ENCODE peak calls at places on chromosomes 7 and 10, in eight cellular contexts. K is colonic mucosa; D is aorta; X is psoas muscle; N is CD8-positive, alpha-beta memory T cell; I is CD8-positive, alpha-beta T cell; C is heart right ventricle; H is right atrium auricular region. S is an unnamed sample. For H3K4me1, the result is how much of the 10 kb centered on the place peaks cover.

GRCh38 chr10:24849051-24849450 is 103.4 kb downstream of the PRTFDC1 start:
- DNase-seq in K (no peak), D (no peak), X (no peak), N (no peak), I (no peak), C (no peak), H (no peak), S (no peak)

GRCh38 chr10:13349776-13350274 is 1.7 kb upstream of the SEPHS1 start:
- DNase-seq in K (peak), D (peak), X (peak), N (no peak), I (peak), C (peak), H (no peak), S (no peak)

GRCh38 chr7:73963252-73963822 is 64.6 kb upstream of the ELN start:
- DNase-seq in K (no peak), D (no peak), X (no peak), N (no peak), I (no peak), C (no peak), H (no peak), S (no peak)

GRCh38 chr10:86747796-86748581 is 8.4 kb upstream of the BMPR1A start:
- DNase-seq in K (no peak), D (no peak), X (no peak), N (no peak), I (no peak), C (no peak), H (no peak), S (no peak)

GRCh38 chr7:148622887-148623585 is 32.5 kb downstream of the C7orf33 start:
- DNase-seq in K (no peak), D (no peak), X (no peak), N (no peak), I (no peak), C (no peak), H (no peak), S (no peak)

GRCh38 chr7:135659159-135659837 is 3.0 kb upstream of the STMP1 start:
- DNase-seq in K (no peak), D (no peak), X (no peak), N (no peak), I (no peak), C (no peak), H (no peak), S (no peak)

GRCh38 chr10:100999742-101000601 is at the start of gene LZTS2:
- DNase-seq in K (no peak), D (peak), X (peak), N (no peak), I (no peak), C (peak), H (no peak), S (no peak)

GRCh38 chr7:156578978-156579430 is 61.6 kb upstream of the RNF32 start:
- DNase-seq in K (no peak), D (no peak), X (no peak), N (no peak), I (no peak), C (no peak), H (no peak), S (no peak)

GRCh38 chr7:117951711-117952280 is 78.6 kb upstream of the CTTNBP2 start:
- DNase-seq in K (no peak), D (no peak), X (no peak), N (no peak), I (no peak), C (no peak), H (no peak), S (no peak)

GRCh38 chr7:137927386-137927785 is 74.5 kb downstream of the CREB3L2 start:
- DNase-seq in K (no peak), D (no peak), X (no peak), N (no peak), I (no peak), C (no peak), H (no peak), S (no peak)

GRCh38 chr10:499991-500390 is 189.5 kb downstream of the DIP2C start:
- DNase-seq in K (no peak), D (no peak), X (no peak), N (no peak), I (no peak), C (no peak), H (no peak), S (peak)

GRCh38 chr10:89213191-89213808 is 6.2 kb upstream of the CH25H start:
- DNase-seq in K (no peak), D (no peak), X (no peak), N (no peak), I (no peak), C (no peak), H (no peak), S (no peak)

GRCh38 chr7:87784424-87784823 is 91.7 kb downstream of the SLC25A40 start:
- DNase-seq in K (no peak), D (no peak), X (no peak), N (no peak), I (no peak), C (no peak), H (no peak), S (no peak)

GRCh38 chr7:75776295-75776971 is 4.4 kb upstream of the CCL26 start:
- DNase-seq in K (no peak), D (no peak), X (no peak), N (peak), I (peak), C (no peak), H (no peak), S (no peak)

GRCh38 chr10:112373912-112374338 is at the start of gene ACSL5:
- DNase-seq in K (peak), D (no peak), X (no peak), N (no peak), I (no peak), C (no peak), H (no peak), S (no peak)

GRCh38 chr10:13684252-13684791 is 97.6 kb downstream of the PRPF18 start:
- DNase-seq in K (peak), D (peak), X (peak), N (no peak), I (no peak), C (peak), H (peak), S (no peak)

GRCh38 chr10:90856964-90857634 is 740 bp downstream of the HTR7 start:
- DNase-seq in K (no peak), D (peak), X (no peak), N (peak), I (peak), C (peak), H (no peak), S (no peak)

GRCh38 chr10:14889318-14889717 is 10.7 kb downstream of the SUV39H2 start:
- DNase-seq in K (no peak), D (no peak), X (no peak), N (no peak), I (no peak), C (no peak), H (no peak), S (no peak)

GRCh38 chr7:33964417-33965115 is 59.2 kb downstream of the BMPER start:
- DNase-seq in K (no peak), D (no peak), X (no peak), N (no peak), I (no peak), C (no peak), H (no peak), S (no peak)

GRCh38 chr10:43734716-43735115 is 86.0 kb upstream of the ZNF32 start:
- DNase-seq in K (no peak), D (no peak), X (no peak), N (no peak), I (no peak), C (no peak), H (no peak), S (no peak)

GRCh38 chr7:114830952-114831351 is 90.9 kb upstream of the MDFIC start:
- DNase-seq in K (no peak), D (no peak), X (no peak), N (no peak), I (no peak), C (no peak), H (no peak), S (no peak)

GRCh38 chr7:99165816-99166215 is 21.9 kb upstream of the SMURF1 start:
- DNase-seq in K (no peak), D (no peak), X (no peak), N (no peak), I (no peak), C (no peak), H (no peak), S (no peak)

GRCh38 chr10:106181491-106181890 is 983.0 kb downstream of the SORCS1 start:
- DNase-seq in K (no peak), D (no peak), X (no peak), N (no peak), I (no peak), C (no peak), H (no peak), S (no peak)

GRCh38 chr7:33757050-33757449 is 148.3 kb upstream of the BMPER start:
- DNase-seq in K (no peak), D (no peak), X (peak), N (no peak), I (no peak), C (no peak), H (no peak), S (no peak)

GRCh38 chr7:68321776-68322496 is 1276.3 kb upstream of the AUTS2 start:
- DNase-seq in K (no peak), D (no peak), X (no peak), N (no peak), I (no peak), C (no peak), H (no peak), S (no peak)

GRCh38 chr7:194257-194995 is 2.1 kb downstream of the FAM20C start:
- DNase-seq in K (peak), D (no peak), X (no peak), N (no peak), I (no peak), C (no peak), H (no peak), S (no peak)

GRCh38 chr10:15879058-15879457 is 18.8 kb upstream of the MINDY3 start:
- DNase-seq in K (no peak), D (no peak), X (no peak), N (no peak), I (no peak), C (no peak), H (no peak), S (no peak)

GRCh38 chr10:36493511-36493880 is 631.9 kb upstream of the ANKRD30A start:
- DNase-seq in K (no peak), D (no peak), X (no peak), N (no peak), I (no peak), C (no peak), H (no peak), S (no peak)

GRCh38 chr7:149188637-149189259 is 6.6 kb upstream of the ZNF282 start:
- DNase-seq in K (no peak), D (no peak), X (no peak), N (no peak), I (no peak), C (no peak), H (no peak), S (no peak)

DNA sequence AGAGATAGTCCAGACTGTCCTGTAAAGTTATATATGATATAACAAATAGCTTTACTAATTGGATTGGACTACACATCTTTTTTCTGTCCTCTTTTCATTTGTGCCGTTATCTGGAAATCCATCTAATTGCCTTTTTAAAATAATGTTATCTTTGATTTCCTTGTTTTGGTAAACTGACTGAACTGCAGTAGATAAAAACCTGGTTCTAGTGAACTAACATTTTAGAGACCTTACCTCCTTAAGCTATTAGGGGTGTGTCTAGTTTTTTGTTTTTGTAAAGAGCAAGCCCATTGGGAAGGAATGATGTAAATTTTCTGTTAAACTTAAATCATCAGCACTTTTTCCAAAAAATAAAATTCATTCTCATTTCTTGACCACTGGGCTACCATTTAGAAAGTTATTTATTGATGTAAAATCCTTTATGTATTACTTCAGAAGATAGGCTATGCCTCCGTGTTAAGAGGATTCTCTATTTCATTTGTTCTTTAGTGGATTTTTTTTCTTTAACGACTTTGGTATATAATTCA is 1.2 kb upstream of the PBLD start:
- DNase-seq in K (no peak), D (no peak), X (no peak), N (no peak), I (no peak), C (no peak), H (no peak), S (no peak)
- H3K27ac ChIP-seq in K (peak), D (no peak), X (peak), N (peak), I (peak), C (peak), H (peak), S (peak)

GRCh38 chr7:92765725-92766124 is 70.6 kb downstream of the CDK6 start:
- DNase-seq in K (no peak), D (peak), X (no peak), N (no peak), I (no peak), C (no peak), H (no peak), S (peak)
- H3K4me1 ChIP-seq in K (under half), D (under half), X (under half), N (under half), I (under half), C (under half), H (under half), S (half or more)

GRCh38 chr10:78966182-78966787 is 102.5 kb upstream of the ZMIZ1 start:
- DNase-seq in K (no peak), D (no peak), X (no peak), N (no peak), I (no peak), C (no peak), H (no peak), S (no peak)
- H3K27ac ChIP-seq in K (no peak), D (no peak), X (no peak), N (no peak), I (no peak), C (no peak), H (no peak), S (no peak)

GRCh38 chr7:17038783-17039170 is 157.0 kb upstream of the AGR3 start:
- DNase-seq in K (no peak), D (no peak), X (no peak), N (no peak), I (no peak), C (no peak), H (no peak), S (no peak)

GRCh38 chr7:17039372-17039771 is 157.6 kb upstream of the AGR3 start:
- DNase-seq in K (no peak), D (no peak), X (no peak), N (no peak), I (no peak), C (no peak), H (no peak), S (no peak)

GRCh38 chr7:17041324-17041723 is 159.5 kb upstream of the AGR3 start:
- DNase-seq in K (no peak), D (no peak), X (no peak), N (no peak), I (no peak), C (no peak), H (no peak), S (no peak)

GRCh38 chr7:17042211-17042610 is 160.4 kb upstream of the AGR3 start:
- DNase-seq in K (no peak), D (no peak), X (no peak), N (no peak), I (no peak), C (no peak), H (no peak), S (no peak)

DNA sequence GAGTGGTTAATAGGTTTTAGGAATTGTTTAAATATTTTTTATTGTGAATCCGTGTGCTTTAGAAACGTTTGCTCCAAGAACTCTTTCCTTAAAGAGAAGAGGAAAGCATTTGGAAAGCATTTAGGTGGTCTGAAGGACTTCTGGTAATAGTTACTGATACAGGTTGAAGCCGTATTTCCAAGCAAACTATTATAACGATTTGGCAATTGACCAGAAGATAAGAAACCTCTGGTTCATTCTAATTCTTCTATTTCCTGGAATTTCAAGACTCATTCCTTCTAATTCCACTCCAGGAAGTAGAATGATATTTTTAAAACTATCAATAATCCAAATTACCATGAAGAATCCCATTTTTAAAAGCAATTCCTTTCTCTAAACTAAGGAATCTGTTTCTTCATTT is 158.9 kb upstream of the AGR3 start:
- DNase-seq in K (no peak), D (no peak), X (no peak), N (no peak), I (no peak), C (no peak), H (no peak), S (no peak)
- H3K4me1 ChIP-seq in K (under half), D (under half), X (under half), N (under half), I (under half), C (under half), H (under half), S (under half)

GRCh38 chr10:75023074-75023473 is 88.4 kb upstream of the SAMD8 start:
- DNase-seq in K (no peak), D (no peak), X (no peak), N (no peak), I (no peak), C (no peak), H (no peak), S (no peak)
- H3K27ac ChIP-seq in K (no peak), D (no peak), X (no peak), N (no peak), I (no peak), C (no peak), H (no peak), S (no peak)

DNA sequence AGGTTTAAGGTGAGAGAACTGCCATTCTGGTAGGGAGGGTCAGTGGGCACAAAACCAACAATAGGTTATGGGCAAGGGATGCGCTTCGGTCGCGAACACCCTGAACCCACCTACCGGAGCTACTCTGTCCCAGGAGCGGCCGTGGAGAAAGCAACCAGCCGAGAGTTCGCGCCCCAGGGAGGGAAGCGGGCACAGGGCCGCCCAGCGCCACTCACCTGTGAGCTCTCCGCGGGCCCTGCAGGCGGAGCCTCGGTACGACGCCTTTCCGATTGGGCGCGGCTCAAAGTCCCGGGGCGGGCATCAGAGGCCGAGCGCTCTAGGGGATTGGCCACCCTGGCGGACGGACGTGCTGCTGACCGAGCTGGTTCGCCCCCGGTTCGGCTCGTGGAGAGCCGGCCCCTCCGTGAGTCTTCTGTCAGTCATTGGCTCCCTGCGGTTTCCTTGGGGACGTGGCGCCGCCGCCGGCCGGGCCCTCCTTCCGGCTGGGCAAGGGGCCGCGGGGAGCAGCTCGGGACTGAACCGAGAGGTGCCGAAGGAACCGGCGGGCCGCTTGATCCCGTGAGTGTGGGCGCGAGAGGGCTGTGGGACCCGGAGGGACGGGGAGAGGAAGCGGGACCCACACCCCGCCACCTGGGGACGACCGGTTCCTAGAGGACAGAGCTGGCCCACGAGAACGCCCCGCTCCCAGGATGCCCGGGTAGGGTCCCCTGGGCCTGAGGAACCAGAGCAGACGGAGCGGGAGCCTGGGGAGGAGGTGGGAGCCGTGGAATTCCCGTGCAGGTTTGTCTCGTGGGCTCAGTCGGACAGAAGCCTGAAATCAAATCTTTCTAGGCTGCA is at the start of gene ENTPD7:
- DNase-seq in K (peak), D (peak), X (peak), N (peak), I (peak), C (peak), H (peak), S (peak)
- H3K4me1 ChIP-seq in K (under half), D (under half), X (under half), N (under half), I (under half), C (under half), H (under half), S (half or more)

S was measured in RWPE2.